ENCODE peak calls at places on chromosomes 7 and 10, in four cellular contexts. F is HCT116, L is Panc1, Z is HepG2. S is an unnamed sample.

GRCh38 chr10:114100848-114101741 is 57.4 kb downstream of the ADRB1 start:
- DNase-seq in F (no peak), L (no peak), Z (no peak), S (no peak)

GRCh38 chr10:58477122-58477521 is 35.5 kb upstream of the BICC1 start:
- DNase-seq in F (no peak), L (no peak), Z (no peak), S (no peak)

GRCh38 chr7:67377939-67378862 is 381.6 kb downstream of the TYW1 start:
- DNase-seq in F (peak), L (peak), Z (peak), S (peak)

GRCh38 chr10:93806882-93807281 is 49.1 kb downstream of the LGI1 start:
- DNase-seq in F (no peak), L (no peak), Z (no peak), S (no peak)

GRCh38 chr10:93916257-93917063 is 22.7 kb downstream of the SLC35G1 start:
- DNase-seq in F (peak), L (no peak), Z (peak), S (no peak)

GRCh38 chr7:101507791-101508252 is 121.3 kb downstream of the MYL10 start:
- DNase-seq in F (peak), L (peak), Z (peak), S (peak)

GRCh38 chr7:86645174-86645566 is 1.5 kb downstream of the GRM3 start:
- DNase-seq in F (no peak), L (no peak), Z (no peak), S (no peak)

GRCh38 chr10:117751259-117751658 is 208.7 kb downstream of the EMX2 start:
- DNase-seq in F (no peak), L (no peak), Z (no peak), S (no peak)

GRCh38 chr7:76202666-76203030 is 952 bp downstream of the SRRM3 start:
- DNase-seq in F (no peak), L (no peak), Z (no peak), S (no peak)

GRCh38 chr10:91901784-91902677 is 7.3 kb downstream of the FGFBP3 start:
- DNase-seq in F (peak), L (peak), Z (peak), S (no peak)

GRCh38 chr10:44416021-44416758 is 31.3 kb upstream of the CXCL12 start:
- DNase-seq in F (no peak), L (no peak), Z (no peak), S (no peak)

GRCh38 chr10:6748981-6749630 is 169.0 kb upstream of the PRKCQ start:
- DNase-seq in F (peak), L (no peak), Z (no peak), S (no peak)

GRCh38 chr7:106372121-106372520 is 87.3 kb upstream of the NAMPT start:
- DNase-seq in F (no peak), L (no peak), Z (no peak), S (no peak)

DNA sequence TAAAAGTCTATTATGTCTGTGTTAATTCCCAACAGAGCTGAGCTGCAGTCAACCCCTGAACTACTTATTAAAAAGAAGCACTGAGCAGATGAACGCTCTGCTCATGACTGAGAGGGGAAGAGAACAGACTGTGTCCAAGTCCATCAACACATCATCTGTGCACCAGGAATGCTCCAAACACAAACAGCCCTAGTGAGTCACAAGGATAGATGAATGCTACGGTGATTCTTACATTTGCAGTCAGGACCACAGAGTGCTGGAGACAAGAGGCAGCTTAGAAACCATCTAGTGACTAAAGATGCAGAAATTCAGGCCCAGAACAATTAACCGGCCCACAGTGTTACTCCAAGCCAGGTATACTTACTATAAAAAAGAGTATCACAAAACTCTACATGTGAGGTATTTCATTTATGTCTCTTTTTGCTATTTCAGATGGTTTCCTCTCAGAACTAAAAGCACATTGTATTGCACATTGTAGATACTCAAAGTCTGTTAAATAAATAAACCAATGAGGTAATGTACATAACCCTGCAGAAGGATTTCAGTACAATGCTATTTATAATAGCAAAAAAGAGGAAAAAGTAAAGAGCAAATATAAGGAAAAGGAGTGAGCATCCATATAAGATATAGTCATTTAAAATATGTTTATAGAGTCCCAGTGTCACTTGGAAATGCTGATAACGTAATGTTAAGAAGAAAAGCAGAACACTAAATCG is 159.2 kb downstream of the KCNMA1 start:
- DNase-seq in F (no peak), L (peak), Z (no peak), S (no peak)
- TF ChIP-seq TCF7L2 in F (no peak), L (no peak), Z (no peak), S (no peak)

DNA sequence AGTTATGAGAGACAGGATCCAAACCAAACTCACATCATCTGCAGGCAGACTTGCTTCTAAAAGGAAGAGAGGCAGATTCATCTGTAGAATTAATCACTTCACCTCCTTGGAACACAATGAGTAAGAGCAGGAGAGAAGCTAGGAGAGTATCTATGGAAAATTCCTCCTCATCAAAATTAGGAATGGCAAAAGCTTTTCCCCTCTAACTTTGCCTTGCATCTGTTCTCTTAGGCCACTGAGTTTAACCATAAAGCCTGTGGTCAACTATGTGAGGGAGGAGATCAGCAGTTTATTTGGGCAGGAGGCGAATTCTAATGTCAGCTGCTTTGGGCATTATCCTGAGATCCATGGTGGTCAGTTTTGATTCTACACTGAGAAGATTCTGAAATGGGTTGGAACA is 561.7 kb downstream of the GFRA1 start:
- DNase-seq in F (no peak), L (no peak), Z (no peak), S (no peak)
- TF ChIP-seq TCF7L2 in F (no peak), L (no peak), Z (no peak), S (no peak)

GRCh38 chr10:124874-125273 is 10.4 kb upstream of the ZMYND11 start:
- DNase-seq in F (no peak), L (no peak), Z (no peak), S (no peak)
- TF ChIP-seq TCF7L2 in F (no peak), L (no peak), Z (no peak), S (no peak)

DNA sequence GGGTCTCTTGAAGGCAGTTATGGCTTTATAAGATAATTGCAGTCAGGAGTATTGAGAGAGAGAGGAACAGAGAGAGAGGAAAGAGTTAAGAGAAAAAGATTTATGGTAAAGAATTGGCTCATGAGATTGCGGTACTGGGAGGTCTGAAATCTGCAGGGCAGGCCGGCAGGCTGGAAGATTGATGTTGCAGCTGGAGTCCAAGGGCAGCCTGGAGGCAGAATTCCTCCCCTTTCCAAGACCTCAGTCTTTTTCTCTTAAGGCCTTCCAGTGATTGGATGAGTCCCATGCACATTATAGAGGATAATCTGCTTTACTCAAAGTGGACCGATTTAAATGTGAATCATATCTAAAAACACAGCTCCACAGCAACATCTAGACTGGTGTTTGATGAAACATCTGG is 68.4 kb downstream of the HACD1 start:
- DNase-seq in F (no peak), L (no peak), Z (no peak), S (no peak)
- TF ChIP-seq TCF7L2 in F (no peak), L (no peak), Z (no peak), S (no peak)

DNA sequence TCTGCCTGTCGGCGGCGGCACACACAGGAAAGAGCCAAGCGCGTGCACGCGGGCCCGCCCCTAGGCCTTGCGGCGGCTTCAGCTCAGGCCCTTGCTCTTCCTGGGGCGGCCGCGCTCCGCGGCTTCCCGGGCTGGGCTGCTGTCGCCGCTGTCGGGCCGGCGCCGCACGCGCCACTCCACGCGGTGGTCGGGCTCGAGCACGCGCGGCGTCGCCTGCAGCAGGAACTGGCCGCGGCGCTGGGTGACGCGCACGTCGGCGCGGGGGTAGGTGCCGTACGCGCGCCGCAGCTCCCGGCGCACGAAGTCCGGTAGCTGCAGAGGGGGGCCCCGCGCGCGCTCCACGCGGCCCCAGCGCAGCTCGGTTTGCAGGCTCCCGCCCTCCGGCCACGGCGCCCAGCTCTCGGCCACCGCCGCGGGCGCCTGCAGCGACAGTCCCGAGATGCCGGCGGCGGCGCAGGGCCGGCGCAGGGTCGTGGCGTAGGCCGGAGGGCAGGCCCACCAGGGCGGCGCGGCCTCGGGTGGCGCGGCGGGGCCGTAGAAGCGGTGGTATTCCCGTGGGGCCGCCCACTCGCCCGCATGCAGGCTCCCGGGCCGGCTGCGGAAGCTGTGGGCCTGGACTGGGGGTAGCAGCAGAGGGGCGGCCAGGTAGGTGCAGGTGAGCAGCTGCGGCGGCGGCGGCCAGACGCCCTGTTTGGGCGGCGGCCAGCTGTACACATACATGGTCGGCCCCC is 804 bp downstream of the C10orf95 start:
- DNase-seq in F (peak), L (no peak), Z (peak), S (peak)
- TF ChIP-seq TCF7L2 in F (peak), L (peak), Z (no peak), S (no peak)

GRCh38 chr7:151409555-151410404 is at the start of gene WDR86:
- DNase-seq in F (no peak), L (no peak), Z (no peak), S (no peak)

GRCh38 chr7:151408498-151408838 is 1.4 kb downstream of the WDR86 start:
- DNase-seq in F (no peak), L (no peak), Z (no peak), S (no peak)

GRCh38 chr7:151410405-151411390 is 860 bp upstream of the WDR86 start:
- DNase-seq in F (no peak), L (no peak), Z (no peak), S (no peak)

GRCh38 chr7:151406886-151407583 is 2.8 kb downstream of the WDR86 start:
- DNase-seq in F (no peak), L (no peak), Z (peak), S (no peak)

GRCh38 chr7:151408839-151409554 is 841 bp downstream of the WDR86 start:
- DNase-seq in F (no peak), L (no peak), Z (peak), S (no peak)
- TF ChIP-seq TCF7L2 in F (no peak), L (no peak), Z (no peak), S (no peak)